ENCODE peak calls at places on chromosome 10, in five cellular contexts. K is A549, Z is HCT116, D is spleen, A is prostate gland. H is an unnamed sample.

GRCh38 chr10:10797467-10797866 is 220.2 kb upstream of the CELF2 start:
- DNase-seq in K (no peak), Z (no peak), D (no peak), A (no peak), H (no peak)

GRCh38 chr10:31723074-31723750 is 205.4 kb downstream of the ARHGAP12 start:
- DNase-seq in K (no peak), Z (no peak), D (no peak), A (no peak), H (no peak)

GRCh38 chr10:23467548-23467947 is 28.7 kb downstream of the OTUD1 start:
- DNase-seq in K (no peak), Z (no peak), D (no peak), A (no peak), H (no peak)

GRCh38 chr10:86878973-86879781 is 78.2 kb downstream of the MMRN2 start:
- DNase-seq in K (no peak), Z (no peak), D (no peak), A (no peak), H (no peak)

GRCh38 chr10:63671317-63671937 is 150.2 kb downstream of the REEP3 start:
- DNase-seq in K (no peak), Z (no peak), D (no peak), A (no peak), H (no peak)

GRCh38 chr10:100025528-100026070 is 15.9 kb upstream of the DNMBP start:
- DNase-seq in K (no peak), Z (no peak), D (no peak), A (no peak), H (no peak)

GRCh38 chr10:3955493-3955892 is 170.5 kb upstream of the KLF6 start:
- DNase-seq in K (no peak), Z (no peak), D (no peak), A (no peak), H (no peak)

GRCh38 chr10:27535312-27535711 is 31.2 kb downstream of the RAB18 start:
- DNase-seq in K (no peak), Z (no peak), D (no peak), A (no peak), H (no peak)

GRCh38 chr10:75793848-75794247 is 362.4 kb downstream of the LRMDA start:
- DNase-seq in K (no peak), Z (no peak), D (no peak), A (no peak), H (no peak)

GRCh38 chr10:4527281-4527960 is 298.6 kb upstream of the AKR1E2 start:
- DNase-seq in K (no peak), Z (no peak), D (no peak), A (no peak), H (no peak)

GRCh38 chr10:80515941-80516340 is 21.8 kb upstream of the SH2D4B start:
- DNase-seq in K (no peak), Z (no peak), D (peak; percentile 60), A (no peak), H (no peak)

GRCh38 chr10:103193820-103194529 is 903 bp upstream of the NT5C2 start:
- DNase-seq in K (no peak), Z (peak; percentile 47), D (no peak), A (peak; percentile 47), H (no peak)

GRCh38 chr10:74917481-74918077 is 91.2 kb downstream of the KAT6B start:
- DNase-seq in K (peak; percentile 44), Z (peak; percentile 64), D (no peak), A (no peak), H (no peak)

GRCh38 chr10:7553531-7553930 is 113.2 kb downstream of the ITIH5 start:
- DNase-seq in K (no peak), Z (no peak), D (no peak), A (no peak), H (no peak)

GRCh38 chr10:119105155-119105554 is 1.2 kb downstream of the DENND10 start:
- DNase-seq in K (no peak), Z (no peak), D (peak; percentile 72), A (no peak), H (no peak)

GRCh38 chr10:59240581-59241183 is 64.2 kb downstream of the PHYHIPL start:
- DNase-seq in K (no peak), Z (peak; percentile 27), D (no peak), A (peak; percentile 12), H (no peak)

GRCh38 chr10:92054807-92055206 is 131.2 kb downstream of the BTAF1 start:
- DNase-seq in K (no peak), Z (no peak), D (no peak), A (no peak), H (no peak)

GRCh38 chr10:109922353-109922975 is 847 bp downstream of the XPNPEP1 start:
- DNase-seq in K (no peak), Z (no peak), D (no peak), A (no peak), H (no peak)

GRCh38 chr10:132271458-132272011 is 36.2 kb downstream of the STK32C start:
- DNase-seq in K (no peak), Z (no peak), D (peak; percentile 61), A (no peak), H (no peak)

GRCh38 chr10:76035728-76036409 is 604.4 kb downstream of the LRMDA start:
- DNase-seq in K (no peak), Z (no peak), D (no peak), A (no peak), H (no peak)

GRCh38 chr10:119007211-119007574 is 22.3 kb upstream of the NANOS1 start:
- DNase-seq in K (no peak), Z (no peak), D (no peak), A (no peak), H (no peak)

GRCh38 chr10:34017281-34017680 is 682.8 kb upstream of the NRP1 start:
- DNase-seq in K (no peak), Z (peak; percentile 12), D (no peak), A (no peak), H (no peak)

GRCh38 chr10:58514102-58514472 is 1.4 kb downstream of the BICC1 start:
- DNase-seq in K (no peak), Z (no peak), D (no peak), A (no peak), H (no peak)

GRCh38 chr10:132722391-132722790 is 63.6 kb downstream of the NKX6-2 start:
- DNase-seq in K (no peak), Z (no peak), D (no peak), A (no peak), H (no peak)

GRCh38 chr10:93088466-93088865 is 14.8 kb downstream of the CYP26A1 start:
- DNase-seq in K (no peak), Z (no peak), D (no peak), A (no peak), H (no peak)

GRCh38 chr10:3136763-3137611 is 35.6 kb downstream of the PITRM1 start:
- DNase-seq in K (no peak), Z (no peak), D (peak; percentile 44), A (no peak), H (peak; percentile 69)

GRCh38 chr10:132806126-132807061 is 20.4 kb upstream of the NKX6-2 start:
- DNase-seq in K (no peak), Z (no peak), D (peak; percentile 71), A (no peak), H (peak; percentile 32)

GRCh38 chr10:61987951-61988379 is 86.5 kb downstream of the ARID5B start:
- DNase-seq in K (no peak), Z (no peak), D (no peak), A (no peak), H (no peak)
- TF ChIP-seq POLR2A in K (no peak), Z (no peak), D (no peak), A (no peak), H (no peak)

GRCh38 chr10:6217621-6218020 is 14.9 kb downstream of the PFKFB3 start:
- DNase-seq in K (no peak), Z (no peak), D (no peak), A (no peak), H (no peak)

GRCh38 chr10:6215241-6215640 is 12.5 kb downstream of the PFKFB3 start:
- DNase-seq in K (no peak), Z (no peak), D (no peak), A (no peak), H (no peak)

GRCh38 chr10:6214612-6215011 is 11.9 kb downstream of the PFKFB3 start:
- DNase-seq in K (no peak), Z (no peak), D (no peak), A (no peak), H (no peak)

GRCh38 chr10:6216916-6217315 is 14.2 kb downstream of the PFKFB3 start:
- DNase-seq in K (no peak), Z (no peak), D (no peak), A (no peak), H (no peak)

GRCh38 chr10:6215683-6216484 is 13.2 kb downstream of the PFKFB3 start:
- DNase-seq in K (no peak), Z (no peak), D (no peak), A (no peak), H (no peak)
- H3K4me1 ChIP-seq in K (peaks cover 100% of the 10 kb centered on the region), Z (no peaks in the 10 kb centered on the region), D (no peaks in the 10 kb centered on the region), A (no peaks in the 10 kb centered on the region), H (no peaks in the 10 kb centered on the region)

DNA sequence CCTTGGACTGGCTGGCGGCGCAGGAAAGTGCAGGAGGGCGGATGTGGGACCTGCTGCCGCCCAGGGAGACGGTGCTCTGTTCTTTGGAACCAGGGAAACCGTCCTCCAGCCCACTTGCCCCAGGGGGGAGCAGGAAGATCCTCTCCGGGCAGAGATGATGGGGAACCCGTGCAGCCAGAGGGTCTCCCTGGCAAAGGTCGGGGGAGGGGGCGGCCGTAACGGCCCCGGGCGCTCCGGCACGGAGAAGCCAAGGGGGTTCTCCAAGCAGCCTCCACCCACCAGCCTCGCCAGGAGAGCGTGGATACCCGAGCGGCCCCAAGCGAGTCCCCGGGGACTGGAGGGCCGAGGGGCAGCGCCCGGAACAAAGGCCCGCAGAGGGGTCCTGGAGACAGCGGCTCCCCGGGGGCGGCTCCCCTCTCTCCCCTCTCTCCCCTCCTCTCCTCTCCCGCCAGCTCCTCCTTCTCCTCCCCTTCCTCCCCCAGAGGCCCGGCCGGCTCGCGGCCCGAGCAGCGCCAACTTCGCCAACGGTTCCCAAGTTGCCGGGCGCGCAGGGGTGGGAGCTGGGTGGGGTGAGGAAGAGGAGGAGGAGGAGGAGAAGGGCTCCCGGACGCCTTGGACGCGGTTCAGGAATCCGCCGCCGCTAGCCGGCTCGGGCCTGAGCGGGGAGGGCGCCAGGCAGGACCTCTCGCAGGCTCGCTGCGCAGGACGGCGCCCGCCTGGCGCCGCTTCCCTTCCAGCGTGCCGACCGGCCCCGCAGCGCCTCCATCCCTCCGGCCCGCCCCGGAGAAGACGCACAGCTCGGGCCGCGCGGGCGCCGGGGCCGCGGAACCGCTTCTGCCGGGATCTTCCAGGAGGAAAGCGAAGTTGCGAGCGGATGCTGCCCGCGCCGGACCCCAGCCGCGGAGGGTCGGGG is at the start of gene CHST3:
- DNase-seq in K (no peak), Z (no peak), D (no peak), A (peak; percentile 41), H (no peak)
- TF ChIP-seq POLR2A in K (peak; percentile 36), Z (no peak), D (no peak), A (peak; percentile 23), H (no peak)

DNA sequence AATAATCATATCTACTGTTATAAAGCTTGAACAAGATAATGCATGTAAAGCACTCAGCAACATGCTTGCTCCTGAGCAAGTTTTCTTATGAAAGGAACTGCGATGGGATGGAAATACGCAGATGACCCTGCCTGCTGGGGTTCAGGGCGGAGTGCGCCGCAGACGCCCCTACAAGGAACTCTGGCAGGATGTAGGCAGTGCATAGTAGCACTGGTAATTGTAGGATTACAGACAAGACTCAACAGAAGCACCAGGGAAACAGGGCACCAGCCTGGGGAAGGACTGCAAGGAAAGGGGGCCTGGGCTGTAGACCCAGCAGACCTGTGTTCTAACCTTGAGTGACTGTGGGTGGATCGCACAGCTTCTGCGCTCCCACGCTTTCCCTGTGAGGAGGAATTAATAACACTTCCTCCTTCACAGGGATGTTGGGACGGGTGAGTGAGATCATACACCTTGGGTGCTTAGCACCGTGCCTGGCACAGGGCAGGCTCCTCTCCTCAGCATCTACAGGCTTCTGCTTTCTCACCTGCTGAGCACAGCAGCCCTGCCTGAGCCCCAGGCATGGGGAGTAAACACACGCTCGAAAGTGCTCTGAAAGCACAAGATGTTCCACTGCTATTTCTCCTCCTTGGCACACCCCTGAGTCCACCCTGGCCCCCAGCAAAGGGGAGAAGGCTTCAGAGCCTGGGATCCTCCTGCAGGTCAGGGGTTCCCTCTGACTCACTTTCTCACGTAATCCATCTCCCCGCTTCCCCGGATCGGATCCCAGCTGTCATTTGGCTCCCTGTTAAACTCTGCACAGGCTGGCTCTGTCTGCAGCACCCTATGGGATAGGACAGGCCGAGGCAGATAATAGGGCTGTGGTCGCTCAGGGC is 19.2 kb downstream of the ITPRIP start:
- DNase-seq in K (no peak), Z (no peak), D (peak; percentile 79), A (no peak), H (no peak)
- H3K4me1 ChIP-seq in K (peaks cover 30% of the 10 kb centered on the region), Z (peaks cover 9% of the 10 kb centered on the region), D (peaks cover 53% of the 10 kb centered on the region), A (peaks cover 24% of the 10 kb centered on the region), H (peaks cover 25% of the 10 kb centered on the region)

H was measured in Peyer's patch.